ENCODE peak calls at places on chromosome 19, in eight cellular contexts. One of them, this sample, is unnamed.

GRCh38 chr19:16336571-16336970 is 11.9 kb downstream of the KLF2 start:
- DNase-seq in mucosa of descending colon: no peak
- DNase-seq in MCF 10A: no peak
- DNase-seq in thoracic aorta: no peak
- DNase-seq in IMR-90: peak; percentile 65
- DNase-seq in fibroblast of mammary gland: no peak
- DNase-seq in cardiac fibroblast: peak; percentile 47
- DNase-seq in PC-9: no peak
- DNase-seq in this sample: no peak

GRCh38 chr19:53944416-53944815 is 18.3 kb upstream of the CACNG8 start:
- DNase-seq in mucosa of descending colon: no peak
- DNase-seq in fibroblast of mammary gland: no peak
- DNase-seq in MCF 10A: no peak
- DNase-seq in cardiac fibroblast: no peak
- DNase-seq in IMR-90: no peak
- DNase-seq in thoracic aorta: no peak
- DNase-seq in PC-9: no peak
- DNase-seq in this sample: no peak

GRCh38 chr19:3053218-3053621 is 9.1 kb downstream of the TLE5 start:
- DNase-seq in fibroblast of mammary gland: no peak
- DNase-seq in IMR-90: no peak
- DNase-seq in cardiac fibroblast: no peak
- DNase-seq in MCF 10A: no peak
- DNase-seq in PC-9: no peak
- DNase-seq in mucosa of descending colon: no peak
- DNase-seq in thoracic aorta: no peak
- DNase-seq in this sample: no peak

GRCh38 chr19:30428281-30428680 is 56.1 kb downstream of the ZNF536 start:
- DNase-seq in fibroblast of mammary gland: no peak
- DNase-seq in mucosa of descending colon: no peak
- DNase-seq in MCF 10A: no peak
- DNase-seq in PC-9: no peak
- DNase-seq in thoracic aorta: no peak
- DNase-seq in IMR-90: no peak
- DNase-seq in cardiac fibroblast: no peak
- DNase-seq in this sample: no peak

GRCh38 chr19:45470147-45471081 is 2.6 kb downstream of the FOSB start:
- DNase-seq in mucosa of descending colon: peak; percentile 69
- DNase-seq in MCF 10A: peak; percentile 33
- DNase-seq in PC-9: peak; percentile 82
- DNase-seq in cardiac fibroblast: peak; percentile 72
- DNase-seq in IMR-90: peak; percentile 67
- DNase-seq in fibroblast of mammary gland: peak; percentile 79
- DNase-seq in thoracic aorta: no peak
- DNase-seq in this sample: peak; percentile 83

GRCh38 chr19:54325194-54325621 is 12.2 kb upstream of the LILRA5 start:
- DNase-seq in MCF 10A: peak; percentile 54
- DNase-seq in mucosa of descending colon: peak; percentile 10
- DNase-seq in IMR-90: peak; percentile 8
- DNase-seq in thoracic aorta: no peak
- DNase-seq in fibroblast of mammary gland: peak; percentile 38
- DNase-seq in cardiac fibroblast: peak; percentile 48
- DNase-seq in PC-9: no peak
- DNase-seq in this sample: peak; percentile 22

GRCh38 chr19:29837448-29837961 is 25.7 kb downstream of the CCNE1 start:
- DNase-seq in IMR-90: no peak
- DNase-seq in thoracic aorta: no peak
- DNase-seq in MCF 10A: no peak
- DNase-seq in mucosa of descending colon: no peak
- DNase-seq in PC-9: no peak
- DNase-seq in fibroblast of mammary gland: no peak
- DNase-seq in cardiac fibroblast: no peak
- DNase-seq in this sample: no peak

GRCh38 chr19:53877361-53877766 is 4.6 kb upstream of the PRKCG start:
- DNase-seq in IMR-90: no peak
- DNase-seq in PC-9: peak; percentile 37
- DNase-seq in mucosa of descending colon: no peak
- DNase-seq in MCF 10A: no peak
- DNase-seq in thoracic aorta: no peak
- DNase-seq in fibroblast of mammary gland: peak; percentile 27
- DNase-seq in cardiac fibroblast: peak; percentile 38
- DNase-seq in this sample: no peak

GRCh38 chr19:13505761-13506549 is at the start of gene CACNA1A:
- DNase-seq in IMR-90: peak; percentile 19
- DNase-seq in MCF 10A: no peak
- DNase-seq in thoracic aorta: no peak
- DNase-seq in PC-9: no peak
- DNase-seq in cardiac fibroblast: peak; percentile 10
- DNase-seq in fibroblast of mammary gland: no peak
- DNase-seq in mucosa of descending colon: no peak
- DNase-seq in this sample: peak; percentile 7

GRCh38 chr19:39384839-39385568 is 5.9 kb downstream of the PAF1 start:
- DNase-seq in fibroblast of mammary gland: no peak
- DNase-seq in mucosa of descending colon: no peak
- DNase-seq in cardiac fibroblast: no peak
- DNase-seq in PC-9: no peak
- DNase-seq in thoracic aorta: no peak
- DNase-seq in MCF 10A: no peak
- DNase-seq in IMR-90: no peak
- DNase-seq in this sample: no peak

GRCh38 chr19:6287269-6287885 is 7.6 kb upstream of the MLLT1 start:
- DNase-seq in mucosa of descending colon: no peak
- DNase-seq in fibroblast of mammary gland: no peak
- DNase-seq in cardiac fibroblast: no peak
- DNase-seq in IMR-90: no peak
- DNase-seq in MCF 10A: no peak
- DNase-seq in thoracic aorta: no peak
- DNase-seq in PC-9: no peak
- DNase-seq in this sample: no peak

GRCh38 chr19:8569066-8569761 is 8.0 kb downstream of the MYO1F start:
- DNase-seq in cardiac fibroblast: peak; percentile 89
- DNase-seq in MCF 10A: peak; percentile 90
- DNase-seq in PC-9: peak; percentile 95
- DNase-seq in fibroblast of mammary gland: peak; percentile 95
- DNase-seq in mucosa of descending colon: peak; percentile 73
- DNase-seq in thoracic aorta: no peak
- DNase-seq in IMR-90: peak; percentile 96
- DNase-seq in this sample: peak; percentile 19

GRCh38 chr19:2083174-2083854 is 12.8 kb downstream of the MOB3A start:
- DNase-seq in IMR-90: no peak
- DNase-seq in MCF 10A: no peak
- DNase-seq in thoracic aorta: no peak
- DNase-seq in cardiac fibroblast: no peak
- DNase-seq in fibroblast of mammary gland: no peak
- DNase-seq in PC-9: no peak
- DNase-seq in mucosa of descending colon: peak; percentile 82
- DNase-seq in this sample: no peak

GRCh38 chr19:27673986-27674385 is 1539.0 kb downstream of the UQCRFS1 start:
- DNase-seq in mucosa of descending colon: no peak
- DNase-seq in fibroblast of mammary gland: no peak
- DNase-seq in MCF 10A: no peak
- DNase-seq in cardiac fibroblast: no peak
- DNase-seq in IMR-90: no peak
- DNase-seq in PC-9: no peak
- DNase-seq in thoracic aorta: no peak
- DNase-seq in this sample: no peak

GRCh38 chr19:54674021-54674617 is 11.3 kb downstream of the LILRB4 start:
- DNase-seq in cardiac fibroblast: peak; percentile 42
- DNase-seq in thoracic aorta: no peak
- DNase-seq in MCF 10A: peak; percentile 67
- DNase-seq in mucosa of descending colon: no peak
- DNase-seq in PC-9: no peak
- DNase-seq in fibroblast of mammary gland: peak; percentile 39
- DNase-seq in IMR-90: no peak
- DNase-seq in this sample: peak; percentile 37

DNA sequence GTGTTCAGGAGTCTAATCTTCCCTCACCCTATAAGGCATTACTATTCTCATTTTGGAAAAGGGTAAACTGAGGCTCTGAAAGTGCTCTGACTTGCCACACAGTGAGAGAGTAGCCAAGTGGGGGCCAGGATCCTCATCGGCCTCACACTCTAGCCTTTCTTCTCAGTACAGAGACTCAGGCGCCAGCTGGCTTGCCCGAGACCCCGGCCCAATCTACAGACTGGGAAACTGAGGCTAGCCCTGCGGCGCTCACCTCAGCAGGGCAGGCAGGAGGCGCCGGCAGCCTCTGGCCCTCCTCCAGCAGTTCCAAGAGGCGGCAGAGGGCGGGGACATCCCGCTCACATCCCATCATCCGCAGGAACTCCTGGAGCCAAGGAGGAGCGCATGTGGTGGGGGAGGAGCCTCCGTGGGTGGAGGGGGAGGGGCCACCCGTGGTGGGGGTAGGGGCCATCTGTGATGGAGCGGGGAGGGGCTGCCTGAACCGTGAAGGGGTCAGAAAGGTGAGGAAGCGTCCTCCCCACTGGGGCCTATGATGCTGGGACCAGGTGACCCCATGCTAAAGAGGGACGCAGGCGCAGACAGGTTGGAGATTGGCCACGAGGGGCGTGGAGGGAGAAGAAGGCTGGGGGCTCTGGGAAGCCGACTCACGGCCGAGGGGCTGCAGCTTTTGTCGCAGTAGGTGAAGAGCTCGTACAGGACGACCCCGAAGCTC is 8.7 kb upstream of the INSL3 start:
- DNase-seq in IMR-90: peak; percentile 8
- DNase-seq in fibroblast of mammary gland: peak; percentile 44
- DNase-seq in MCF 10A: no peak
- DNase-seq in cardiac fibroblast: peak; percentile 33
- DNase-seq in mucosa of descending colon: no peak
- DNase-seq in thoracic aorta: no peak
- DNase-seq in PC-9: peak; percentile 72
- DNase-seq in this sample: peak; percentile 79
- TF ChIP-seq CTCF in IMR-90: no peak
- TF ChIP-seq CTCF in fibroblast of mammary gland: no peak
- TF ChIP-seq CTCF in MCF 10A: no peak
- TF ChIP-seq CTCF in cardiac fibroblast: no peak
- TF ChIP-seq CTCF in mucosa of descending colon: no peak
- TF ChIP-seq CTCF in thoracic aorta: no peak
- TF ChIP-seq CTCF in PC-9: peak; percentile 35
- TF ChIP-seq CTCF in this sample: no peak

DNA sequence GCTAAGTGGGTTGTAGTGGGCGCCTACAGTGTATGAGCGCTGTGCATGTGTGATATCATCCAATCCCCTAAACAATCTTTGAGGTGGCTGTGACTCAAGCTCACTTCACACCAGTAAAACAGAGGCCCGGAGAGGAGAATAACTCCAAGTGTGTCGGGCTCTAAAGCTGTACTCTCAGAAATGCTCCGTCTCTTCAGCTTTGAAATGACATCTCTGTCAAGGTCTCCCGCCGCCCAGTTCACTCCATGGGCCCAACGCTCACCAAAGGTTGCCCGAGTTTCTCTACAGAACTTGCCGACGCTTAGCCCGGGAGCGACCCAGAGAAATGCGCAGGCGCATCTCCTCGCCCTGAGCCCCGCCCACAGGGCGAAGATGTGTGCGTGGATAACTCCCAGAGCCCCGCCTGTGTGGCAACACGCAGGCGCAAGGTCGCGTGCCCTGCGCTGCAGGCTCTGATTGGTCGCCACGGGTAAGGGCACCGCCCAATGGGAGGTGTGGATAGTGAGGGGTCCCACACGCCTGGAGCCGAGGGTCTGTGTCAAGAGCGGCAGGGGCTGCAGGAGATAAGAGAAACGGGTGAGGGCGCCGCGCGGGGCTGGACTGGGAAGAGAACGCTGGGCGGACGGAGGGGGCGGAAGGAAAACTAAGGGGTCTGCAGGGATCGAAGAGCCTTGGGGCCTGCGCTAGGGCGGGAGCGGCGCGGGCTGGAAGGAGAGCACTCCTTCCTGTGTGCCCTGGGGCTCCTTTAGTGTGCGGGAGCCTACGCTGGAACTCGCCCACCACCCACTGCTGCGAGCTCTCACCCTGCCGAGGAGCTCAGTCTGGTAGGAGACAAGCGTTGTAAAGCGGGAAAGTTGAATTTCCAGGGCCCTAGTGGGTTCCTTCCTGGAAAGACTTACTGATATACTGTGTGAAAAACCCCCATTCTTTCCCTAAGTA is at the start of gene ZNF526:
- DNase-seq in PC-9: peak; percentile 92
- DNase-seq in mucosa of descending colon: peak; percentile 99
- DNase-seq in cardiac fibroblast: peak; percentile 98
- DNase-seq in fibroblast of mammary gland: peak; percentile 96
- DNase-seq in thoracic aorta: peak; percentile 90
- DNase-seq in IMR-90: peak; percentile 97
- DNase-seq in MCF 10A: peak; percentile 98
- DNase-seq in this sample: peak; percentile 98
- TF ChIP-seq CTCF in PC-9: no peak
- TF ChIP-seq CTCF in mucosa of descending colon: no peak
- TF ChIP-seq CTCF in cardiac fibroblast: no peak
- TF ChIP-seq CTCF in fibroblast of mammary gland: no peak
- TF ChIP-seq CTCF in thoracic aorta: no peak
- TF ChIP-seq CTCF in IMR-90: peak; percentile 10
- TF ChIP-seq CTCF in MCF 10A: no peak
- TF ChIP-seq CTCF in this sample: no peak

GRCh38 chr19:32566246-32566830 is 14.7 kb upstream of the PDCD5 start:
- DNase-seq in fibroblast of mammary gland: peak; percentile 75
- DNase-seq in thoracic aorta: no peak
- DNase-seq in cardiac fibroblast: peak; percentile 5
- DNase-seq in mucosa of descending colon: no peak
- DNase-seq in IMR-90: peak; percentile 29
- DNase-seq in PC-9: no peak
- DNase-seq in MCF 10A: no peak
- DNase-seq in this sample: no peak

GRCh38 chr19:32567486-32567885 is 13.5 kb upstream of the PDCD5 start:
- DNase-seq in mucosa of descending colon: no peak
- DNase-seq in MCF 10A: no peak
- DNase-seq in fibroblast of mammary gland: no peak
- DNase-seq in thoracic aorta: no peak
- DNase-seq in cardiac fibroblast: no peak
- DNase-seq in PC-9: no peak
- DNase-seq in IMR-90: no peak
- DNase-seq in this sample: no peak

GRCh38 chr19:32570081-32570785 is 10.8 kb upstream of the PDCD5 start:
- DNase-seq in cardiac fibroblast: peak; percentile 71
- DNase-seq in fibroblast of mammary gland: peak; percentile 66
- DNase-seq in PC-9: peak; percentile 56
- DNase-seq in MCF 10A: peak; percentile 79
- DNase-seq in thoracic aorta: no peak
- DNase-seq in IMR-90: peak; percentile 57
- DNase-seq in mucosa of descending colon: peak; percentile 14
- DNase-seq in this sample: peak; percentile 63
- TF ChIP-seq CTCF in cardiac fibroblast: peak; percentile 68
- TF ChIP-seq CTCF in fibroblast of mammary gland: peak; percentile 78
- TF ChIP-seq CTCF in PC-9: peak; percentile 85
- TF ChIP-seq CTCF in MCF 10A: peak; percentile 97
- TF ChIP-seq CTCF in thoracic aorta: no peak
- TF ChIP-seq CTCF in IMR-90: peak; percentile 77
- TF ChIP-seq CTCF in mucosa of descending colon: no peak
- TF ChIP-seq CTCF in this sample: peak; percentile 86

DNA sequence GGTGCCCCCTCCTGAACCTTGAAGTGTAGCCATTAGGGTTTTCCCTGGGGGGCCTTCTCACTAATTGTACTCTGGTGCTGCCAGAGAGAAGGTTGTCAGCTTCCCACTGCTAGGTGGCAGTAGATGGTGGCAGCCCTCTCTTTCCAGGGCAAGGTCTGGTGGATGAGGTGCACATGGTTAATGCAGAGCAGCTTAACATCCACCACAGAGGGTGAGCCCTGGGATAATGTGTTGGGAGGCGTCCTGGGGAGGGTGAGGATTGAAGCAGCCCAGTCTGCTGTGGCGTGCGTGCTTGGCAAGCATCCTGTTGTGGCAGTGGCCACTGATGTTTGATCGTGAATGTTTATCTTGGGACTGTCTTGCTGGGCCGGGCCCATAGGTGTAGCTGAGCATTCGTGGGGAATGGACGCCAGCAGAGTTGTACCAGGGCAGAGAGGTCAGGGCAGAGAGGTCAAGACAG is 5.8 kb downstream of the EGLN2 start:
- DNase-seq in mucosa of descending colon: no peak
- DNase-seq in fibroblast of mammary gland: no peak
- DNase-seq in cardiac fibroblast: no peak
- DNase-seq in IMR-90: no peak
- DNase-seq in thoracic aorta: no peak
- DNase-seq in MCF 10A: no peak
- DNase-seq in PC-9: no peak
- DNase-seq in this sample: no peak
- TF ChIP-seq CTCF in mucosa of descending colon: no peak
- TF ChIP-seq CTCF in fibroblast of mammary gland: no peak
- TF ChIP-seq CTCF in cardiac fibroblast: peak; percentile 13
- TF ChIP-seq CTCF in IMR-90: no peak
- TF ChIP-seq CTCF in thoracic aorta: no peak
- TF ChIP-seq CTCF in MCF 10A: no peak
- TF ChIP-seq CTCF in PC-9: no peak
- TF ChIP-seq CTCF in this sample: peak; percentile 1